ENCODE peak calls at places on chromosome 22, in five cellular contexts. One of them, this sample, is unnamed.

GRCh38 chr22:37545703-37546435 is 14.4 kb upstream of the CDC42EP1 start:
- DNase-seq in NCI-H1092: no peak
- DNase-seq in NCI-H345: no peak
- DNase-seq in lung: peak; percentile 88
- DNase-seq in germinal center: no peak
- DNase-seq in this sample: peak; percentile 77

GRCh38 chr22:49873228-49873940 is 19.7 kb downstream of the ZBED4 start:
- DNase-seq in NCI-H345: no peak
- DNase-seq in germinal center: no peak
- DNase-seq in NCI-H1092: no peak
- DNase-seq in lung: no peak
- DNase-seq in this sample: no peak

GRCh38 chr22:46183733-46184132 is 33.4 kb downstream of the PPARA start:
- DNase-seq in germinal center: no peak
- DNase-seq in NCI-H1092: no peak
- DNase-seq in NCI-H345: no peak
- DNase-seq in lung: no peak
- DNase-seq in this sample: no peak

GRCh38 chr22:50218996-50219727 is 18.4 kb downstream of the SELENOO start:
- DNase-seq in NCI-H1092: peak; percentile 19
- DNase-seq in lung: peak; percentile 88
- DNase-seq in germinal center: no peak
- DNase-seq in NCI-H345: peak; percentile 82
- DNase-seq in this sample: peak; percentile 25

GRCh38 chr22:36497910-36498669 is 8.8 kb downstream of the FOXRED2 start:
- DNase-seq in lung: no peak
- DNase-seq in NCI-H1092: no peak
- DNase-seq in NCI-H345: no peak
- DNase-seq in germinal center: no peak
- DNase-seq in this sample: no peak

GRCh38 chr22:20464096-20464614 is 26.5 kb upstream of the SCARF2 start:
- DNase-seq in NCI-H1092: no peak
- DNase-seq in germinal center: peak; percentile 71
- DNase-seq in NCI-H345: no peak
- DNase-seq in lung: no peak
- DNase-seq in this sample: no peak

GRCh38 chr22:41582694-41583093 is 6.9 kb downstream of the PMM1 start:
- DNase-seq in NCI-H345: no peak
- DNase-seq in NCI-H1092: no peak
- DNase-seq in germinal center: no peak
- DNase-seq in lung: no peak
- DNase-seq in this sample: no peak

GRCh38 chr22:48827228-48827810 is 1000.4 kb downstream of the BRD1 start:
- DNase-seq in germinal center: no peak
- DNase-seq in lung: no peak
- DNase-seq in NCI-H1092: peak; percentile 39
- DNase-seq in NCI-H345: peak; percentile 86
- DNase-seq in this sample: no peak

GRCh38 chr22:18091916-18092526 is 14.2 kb downstream of the PEX26 start:
- DNase-seq in lung: peak; percentile 38
- DNase-seq in NCI-H1092: no peak
- DNase-seq in NCI-H345: no peak
- DNase-seq in germinal center: no peak
- DNase-seq in this sample: no peak

GRCh38 chr22:35544810-35545209 is 4.2 kb downstream of the RASD2 start:
- DNase-seq in NCI-H1092: peak; percentile 31
- DNase-seq in germinal center: no peak
- DNase-seq in lung: no peak
- DNase-seq in NCI-H345: no peak
- DNase-seq in this sample: no peak

GRCh38 chr22:20015971-20016733 is 471 bp downstream of the ARVCF start:
- DNase-seq in NCI-H1092: no peak
- DNase-seq in germinal center: no peak
- DNase-seq in NCI-H345: no peak
- DNase-seq in lung: no peak
- DNase-seq in this sample: no peak

GRCh38 chr22:33883561-33883960 is 36.7 kb downstream of the LARGE1 start:
- DNase-seq in NCI-H345: no peak
- DNase-seq in NCI-H1092: no peak
- DNase-seq in lung: no peak
- DNase-seq in germinal center: no peak
- DNase-seq in this sample: no peak

GRCh38 chr22:49152146-49152929 is 675.3 kb downstream of the BRD1 start:
- DNase-seq in NCI-H1092: no peak
- DNase-seq in lung: no peak
- DNase-seq in germinal center: no peak
- DNase-seq in NCI-H345: peak; percentile 58
- DNase-seq in this sample: no peak

GRCh38 chr22:42676059-42676607 is 26.9 kb upstream of the CYB5R3 start:
- DNase-seq in NCI-H1092: no peak
- DNase-seq in lung: no peak
- DNase-seq in NCI-H345: no peak
- DNase-seq in germinal center: no peak
- DNase-seq in this sample: no peak

GRCh38 chr22:45722006-45722405 is 50.4 kb downstream of the ATXN10 start:
- DNase-seq in NCI-H1092: no peak
- DNase-seq in NCI-H345: no peak
- DNase-seq in germinal center: no peak
- DNase-seq in lung: no peak
- DNase-seq in this sample: no peak

GRCh38 chr22:38454361-38455062 is 487 bp downstream of the KCNJ4 start:
- DNase-seq in germinal center: peak; percentile 33
- DNase-seq in NCI-H1092: no peak
- DNase-seq in NCI-H345: peak; percentile 4
- DNase-seq in lung: no peak
- DNase-seq in this sample: no peak

GRCh38 chr22:24146190-24146616 is 35.1 kb upstream of the SUSD2 start:
- DNase-seq in NCI-H345: peak; percentile 21
- DNase-seq in germinal center: peak; percentile 53
- DNase-seq in NCI-H1092: peak; percentile 20
- DNase-seq in lung: peak; percentile 82
- DNase-seq in this sample: no peak

GRCh38 chr22:42330953-42331525 is 60.6 kb upstream of the TCF20 start:
- DNase-seq in lung: no peak
- DNase-seq in NCI-H345: peak; percentile 60
- DNase-seq in NCI-H1092: peak; percentile 24
- DNase-seq in germinal center: no peak
- DNase-seq in this sample: no peak

GRCh38 chr22:17007852-17008731 is at the start of gene GAB4:
- DNase-seq in NCI-H345: no peak
- DNase-seq in lung: no peak
- DNase-seq in NCI-H1092: no peak
- DNase-seq in germinal center: no peak
- DNase-seq in this sample: peak; percentile 49

GRCh38 chr22:31451709-31452571 is 37.7 kb downstream of the EIF4ENIF1 start:
- DNase-seq in NCI-H345: no peak
- DNase-seq in NCI-H1092: no peak
- DNase-seq in lung: no peak
- DNase-seq in germinal center: peak; percentile 51
- DNase-seq in this sample: no peak

GRCh38 chr22:28283025-28283654 is 364.1 kb upstream of the PITPNB start:
- DNase-seq in germinal center: no peak
- DNase-seq in NCI-H1092: no peak
- DNase-seq in lung: no peak
- DNase-seq in NCI-H345: no peak
- DNase-seq in this sample: no peak

GRCh38 chr22:38353142-38353629 is 36.0 kb upstream of the CSNK1E start:
- DNase-seq in NCI-H345: peak; percentile 35
- DNase-seq in lung: peak; percentile 66
- DNase-seq in germinal center: peak; percentile 79
- DNase-seq in NCI-H1092: peak; percentile 46
- DNase-seq in this sample: peak; percentile 97

GRCh38 chr22:28034760-28035401 is 115.8 kb upstream of the PITPNB start:
- DNase-seq in NCI-H1092: peak; percentile 96
- DNase-seq in lung: peak; percentile 65
- DNase-seq in germinal center: no peak
- DNase-seq in NCI-H345: peak; percentile 96
- DNase-seq in this sample: no peak

GRCh38 chr22:19122752-19123492 is 710 bp upstream of the DGCR2 start:
- DNase-seq in NCI-H345: no peak
- DNase-seq in lung: no peak
- DNase-seq in germinal center: no peak
- DNase-seq in NCI-H1092: no peak
- DNase-seq in this sample: no peak

GRCh38 chr22:47374901-47375575 is 612.6 kb downstream of the TBC1D22A start:
- DNase-seq in lung: no peak
- DNase-seq in germinal center: no peak
- DNase-seq in NCI-H345: no peak
- DNase-seq in NCI-H1092: no peak
- DNase-seq in this sample: no peak

GRCh38 chr22:27686534-27686933 is 115.0 kb downstream of the MN1 start:
- DNase-seq in NCI-H345: no peak
- DNase-seq in germinal center: no peak
- DNase-seq in NCI-H1092: no peak
- DNase-seq in lung: no peak
- DNase-seq in this sample: no peak

GRCh38 chr22:30565341-30565740 is 9.1 kb downstream of the GAL3ST1 start:
- DNase-seq in lung: no peak
- DNase-seq in NCI-H1092: no peak
- DNase-seq in germinal center: no peak
- DNase-seq in NCI-H345: no peak
- DNase-seq in this sample: no peak

GRCh38 chr22:42915980-42916765 is 59.1 kb upstream of the ARFGAP3 start:
- DNase-seq in NCI-H345: no peak
- DNase-seq in NCI-H1092: no peak
- DNase-seq in lung: no peak
- DNase-seq in germinal center: no peak
- DNase-seq in this sample: no peak

GRCh38 chr22:38041760-38042584 is 15.2 kb upstream of the PICK1 start:
- DNase-seq in NCI-H1092: no peak
- DNase-seq in germinal center: no peak
- DNase-seq in lung: no peak
- DNase-seq in NCI-H345: no peak
- DNase-seq in this sample: no peak

GRCh38 chr22:18023509-18024275 is 669 bp downstream of the MICAL3 start:
- DNase-seq in NCI-H345: peak; percentile 69
- DNase-seq in NCI-H1092: peak; percentile 49
- DNase-seq in germinal center: peak; percentile 69
- DNase-seq in lung: peak; percentile 36
- DNase-seq in this sample: peak; percentile 77

GRCh38 chr22:42720263-42721044 is at the start of gene A4GALT:
- DNase-seq in lung: no peak
- DNase-seq in NCI-H1092: no peak
- DNase-seq in NCI-H345: no peak
- DNase-seq in germinal center: peak; percentile 65
- DNase-seq in this sample: no peak

GRCh38 chr22:24465566-24465965 is 29.6 kb upstream of the UPB1 start:
- DNase-seq in NCI-H1092: no peak
- DNase-seq in NCI-H345: no peak
- DNase-seq in germinal center: no peak
- DNase-seq in lung: no peak
- DNase-seq in this sample: no peak

GRCh38 chr22:32380991-32381390 is 23.3 kb downstream of the RFPL3 start:
- DNase-seq in NCI-H1092: no peak
- DNase-seq in lung: no peak
- DNase-seq in germinal center: no peak
- DNase-seq in NCI-H345: no peak
- DNase-seq in this sample: no peak

GRCh38 chr22:50146440-50147228 is 23.9 kb upstream of the PANX2 start:
- DNase-seq in lung: peak; percentile 62
- DNase-seq in germinal center: no peak
- DNase-seq in NCI-H1092: no peak
- DNase-seq in NCI-H345: no peak
- DNase-seq in this sample: no peak

GRCh38 chr22:36540867-36541642 is 12.1 kb upstream of the EIF3D start:
- DNase-seq in NCI-H345: no peak
- DNase-seq in lung: no peak
- DNase-seq in germinal center: no peak
- DNase-seq in NCI-H1092: no peak
- DNase-seq in this sample: no peak

GRCh38 chr22:39932918-39933649 is 27.1 kb upstream of the TMA7B start:
- DNase-seq in NCI-H1092: no peak
- DNase-seq in lung: no peak
- DNase-seq in NCI-H345: no peak
- DNase-seq in germinal center: peak; percentile 56
- DNase-seq in this sample: peak; percentile 86

GRCh38 chr22:48796295-48797015 is 1031.2 kb downstream of the BRD1 start:
- DNase-seq in NCI-H345: no peak
- DNase-seq in lung: no peak
- DNase-seq in NCI-H1092: no peak
- DNase-seq in germinal center: no peak
- DNase-seq in this sample: no peak

GRCh38 chr22:41347066-41347859 is 34.5 kb upstream of the TEF start:
- DNase-seq in germinal center: no peak
- DNase-seq in NCI-H345: no peak
- DNase-seq in NCI-H1092: no peak
- DNase-seq in lung: no peak
- DNase-seq in this sample: no peak